ENCODE peak calls at places on chromosomes 1 and 21, in six cellular contexts. N is central memory CD4-positive, alpha-beta T cell; J is stimulated activated CD4-positive, alpha-beta T cell treated with anti-CD3 and anti-CD28 coated beads, Interleukin-2, amount 100 ng/mL, for 48 hours; X is Peyer's patch; C is GM12891; P is IMR-90. G is an unnamed sample.

GRCh38 chr1:169733924-169734323 is at the start of gene SELE:
- DNase-seq in N (no peak), J (no peak), X (no peak), C (no peak), P (no peak), G (no peak)

GRCh38 chr1:44405804-44406743 is 1.0 kb downstream of the RNF220 start:
- DNase-seq in N (peak; percentile 18), J (no peak), X (peak; percentile 47), C (no peak), P (no peak), G (peak; percentile 91)

GRCh38 chr1:23449918-23450317 is 25.4 kb upstream of the TCEA3 start:
- DNase-seq in N (no peak), J (no peak), X (peak; percentile 64), C (no peak), P (no peak), G (no peak)

GRCh38 chr1:211532086-211532439 is 40.1 kb upstream of the RD3 start:
- DNase-seq in N (no peak), J (no peak), X (no peak), C (no peak), P (no peak), G (no peak)

GRCh38 chr1:4959216-4959615 is 304.8 kb downstream of the AJAP1 start:
- DNase-seq in N (no peak), J (no peak), X (no peak), C (no peak), P (no peak), G (no peak)

GRCh38 chr1:225915538-225915991 is 8.5 kb downstream of the PYCR2 start:
- DNase-seq in N (no peak), J (no peak), X (no peak), C (no peak), P (no peak), G (peak; percentile 37)

GRCh38 chr1:247294282-247294681 is 37.4 kb downstream of the ZNF496 start:
- DNase-seq in N (no peak), J (no peak), X (no peak), C (no peak), P (peak; percentile 94), G (no peak)

GRCh38 chr1:51519857-51520699 is 1.0 kb upstream of the EPS15 start:
- DNase-seq in N (no peak), J (no peak), X (no peak), C (no peak), P (peak; percentile 86), G (no peak)

GRCh38 chr1:115977481-115978258 is 1.4 kb downstream of the SLC22A15 start:
- DNase-seq in N (no peak), J (no peak), X (peak; percentile 46), C (no peak), P (no peak), G (no peak)

GRCh38 chr1:7265771-7266371 is 480.6 kb downstream of the CAMTA1 start:
- DNase-seq in N (no peak), J (no peak), X (peak; percentile 92), C (no peak), P (peak; percentile 97), G (peak; percentile 99)

GRCh38 chr1:51482881-51483280 is 36.2 kb downstream of the EPS15 start:
- DNase-seq in N (no peak), J (no peak), X (no peak), C (no peak), P (peak; percentile 57), G (no peak)

GRCh38 chr1:220755316-220755715 is 7.2 kb downstream of the MTARC2 start:
- DNase-seq in N (no peak), J (no peak), X (no peak), C (no peak), P (no peak), G (no peak)

GRCh38 chr21:43834146-43834905 is 30.7 kb upstream of the AGPAT3 start:
- DNase-seq in N (no peak), J (no peak), X (no peak), C (no peak), P (no peak), G (no peak)

GRCh38 chr1:32592953-32593352 is 53.7 kb downstream of the ZBTB8A start:
- DNase-seq in N (no peak), J (no peak), X (no peak), C (no peak), P (peak; percentile 71), G (no peak)

GRCh38 chr1:200415693-200416593 is 6.1 kb upstream of the ZNF281 start:
- DNase-seq in N (no peak), J (no peak), X (peak; percentile 68), C (no peak), P (peak; percentile 98), G (no peak)

GRCh38 chr1:179156026-179156425 is 73.5 kb downstream of the ABL2 start:
- DNase-seq in N (no peak), J (no peak), X (no peak), C (no peak), P (no peak), G (no peak)

GRCh38 chr1:3732747-3733602 is 19.3 kb upstream of the CCDC27 start:
- DNase-seq in N (no peak), J (no peak), X (no peak), C (no peak), P (no peak), G (no peak)

GRCh38 chr1:46130144-46130543 is 2.3 kb downstream of the PIK3R3 start:
- DNase-seq in N (no peak), J (no peak), X (no peak), C (no peak), P (no peak), G (no peak)

GRCh38 chr21:45383615-45384201 is 21.3 kb upstream of the COL18A1 start:
- DNase-seq in N (no peak), J (no peak), X (no peak), C (no peak), P (no peak), G (no peak)

GRCh38 chr21:34536311-34536710 is 24.3 kb upstream of the KCNE1 start:
- DNase-seq in N (no peak), J (no peak), X (no peak), C (no peak), P (no peak), G (no peak)

GRCh38 chr21:31298618-31299269 is 45.3 kb downstream of the TIAM1 start:
- DNase-seq in N (no peak), J (no peak), X (no peak), C (no peak), P (no peak), G (no peak)

GRCh38 chr1:112791723-112792104 is 76.6 kb upstream of the PPM1J start:
- DNase-seq in N (no peak), J (no peak), X (no peak), C (no peak), P (no peak), G (no peak)

GRCh38 chr1:61504840-61505239 is 220.1 kb downstream of the TM2D1 start:
- DNase-seq in N (no peak), J (no peak), X (no peak), C (no peak), P (peak; percentile 19), G (no peak)